ENCODE peak calls at places on chromosomes 3 and 15, in five cellular contexts. O is tibial artery, C is cardiac fibroblast, U is AG09309, D is cardiac muscle cell. X is an unnamed sample.

GRCh38 chr3:20637729-20638128 is 451.7 kb upstream of the SGO1 start:
- DNase-seq in O (no peak), U (peak), C (peak), D (no peak), X (no peak)

GRCh38 chr3:149954812-149955211 is 15.9 kb downstream of the PFN2 start:
- DNase-seq in C (peak), U (no peak), O (no peak), D (no peak), X (no peak)

GRCh38 chr3:185900228-185900627 is 37.6 kb downstream of the TRA2B start:
- DNase-seq in C (peak), U (peak), O (no peak), D (peak), X (peak)

GRCh38 chr15:67187351-67187854 is 67.1 kb downstream of the AAGAB start:
- DNase-seq in O (peak), C (no peak), U (no peak), D (no peak), X (no peak)

GRCh38 chr15:38378162-38378560 is 75.8 kb upstream of the FAM98B start:
- DNase-seq in D (no peak), O (peak), C (peak), U (no peak), X (no peak)

GRCh38 chr15:57611119-57611518 is 19.4 kb downstream of the MYZAP start:
- DNase-seq in U (no peak), O (no peak), D (no peak), C (no peak), X (no peak)

GRCh38 chr3:45104715-45105711 is 41.2 kb downstream of the CDCP1 start:
- DNase-seq in C (peak), U (no peak), D (no peak), O (no peak), X (no peak)

GRCh38 chr3:150083653-150084037 is 113.0 kb upstream of the PFN2 start:
- DNase-seq in O (no peak), U (no peak), D (no peak), C (peak), X (no peak)

GRCh38 chr15:25735550-25736384 is 127.4 kb downstream of the ATP10A start:
- DNase-seq in U (no peak), D (no peak), O (no peak), C (no peak), X (no peak)

GRCh38 chr3:11907667-11908660 is 61.3 kb upstream of the TAMM41 start:
- DNase-seq in D (no peak), O (no peak), U (no peak), C (no peak), X (no peak)

GRCh38 chr3:129605593-129606521 is 619 bp downstream of the PLXND1 start:
- DNase-seq in U (no peak), C (peak), D (peak), O (no peak), X (no peak)

GRCh38 chr15:70100495-70101331 is 3.0 kb upstream of the TLE3 start:
- DNase-seq in D (peak), O (peak), U (no peak), C (peak), X (no peak)

GRCh38 chr15:42721016-42721415 is 15.9 kb downstream of the CDAN1 start:
- DNase-seq in U (no peak), D (no peak), O (peak), C (no peak), X (no peak)

GRCh38 chr15:67506775-67507747 is 13.9 kb upstream of the C15orf61 start:
- DNase-seq in D (no peak), U (no peak), O (no peak), C (peak), X (no peak)

GRCh38 chr15:41824062-41824745 is 3.7 kb upstream of the JMJD7 start:
- DNase-seq in O (no peak), D (no peak), C (no peak), U (no peak), X (no peak)

GRCh38 chr3:117409701-117410459 is 700.3 kb downstream of the TUSC7 start:
- DNase-seq in U (no peak), D (no peak), O (no peak), C (no peak), X (no peak)

GRCh38 chr15:29018406-29018805 is 132.6 kb downstream of the APBA2 start:
- DNase-seq in D (no peak), U (no peak), O (no peak), C (no peak), X (no peak)

GRCh38 chr15:101201411-101202174 is 50.3 kb downstream of the CHSY1 start:
- DNase-seq in O (peak), D (peak), U (peak), C (peak), X (peak)

GRCh38 chr3:124592658-124593441 is 137.4 kb upstream of the UMPS start:
- DNase-seq in U (no peak), C (no peak), D (no peak), O (no peak), X (no peak)

GRCh38 chr3:127217594-127218456 is 24.9 kb downstream of the PRR23E start:
- DNase-seq in C (peak), D (no peak), U (peak), O (peak), X (peak)

GRCh38 chr3:146473726-146474125 is 4.4 kb upstream of the PLSCR2 start:
- DNase-seq in D (no peak), U (no peak), C (no peak), O (no peak), X (no peak)

GRCh38 chr3:186902154-186902553 is 28.2 kb upstream of the ST6GAL1 start:
- DNase-seq in O (no peak), C (no peak), D (no peak), U (no peak), X (no peak)

DNA sequence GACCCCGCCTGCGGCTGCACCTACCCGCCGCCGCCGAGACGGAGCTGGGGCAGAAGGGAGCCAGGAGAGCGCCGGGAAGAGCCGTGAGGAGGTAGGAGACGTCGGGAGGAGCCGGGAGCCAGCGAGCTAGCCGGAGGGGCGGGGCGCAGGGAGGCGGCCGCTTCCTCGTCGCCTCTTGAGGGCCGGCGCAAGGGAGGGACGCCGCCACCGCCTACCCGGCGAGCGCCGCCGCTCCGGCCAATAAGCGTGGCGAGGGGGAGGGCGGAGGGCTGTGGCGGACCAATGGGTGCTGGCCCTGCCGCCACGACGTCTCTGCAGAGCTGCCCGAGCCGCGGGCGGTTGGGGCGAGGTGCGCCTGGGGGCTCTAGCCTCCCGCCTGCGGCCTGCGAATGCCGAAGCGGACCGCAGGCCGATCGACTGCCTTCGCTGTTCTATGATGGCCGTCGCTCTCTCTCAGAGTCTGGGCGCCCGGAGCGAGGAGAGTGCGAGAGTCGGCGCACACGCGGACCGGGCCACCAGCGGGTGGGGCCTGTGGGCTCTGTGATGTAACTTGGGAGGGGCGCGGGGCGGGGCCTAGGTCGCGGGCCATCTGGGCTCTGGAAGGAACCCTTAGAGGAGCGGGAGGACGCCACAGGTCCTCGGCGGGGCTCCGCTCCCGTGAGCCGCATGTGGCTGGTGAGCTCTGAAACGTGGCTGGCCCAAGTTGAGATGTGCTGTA is 72.7 kb upstream of the MAP4 start:
- DNase-seq in U (peak), C (peak), O (peak), D (peak), X (peak)
- TF ChIP-seq CTCF in U (no peak), C (peak), O (no peak), D (no peak), X (no peak)

GRCh38 chr3:10279384-10280176 is 13.2 kb downstream of the GHRL start:
- DNase-seq in U (no peak), O (no peak), D (no peak), C (no peak), X (no peak)

GRCh38 chr3:10278501-10278900 is 14.2 kb downstream of the GHRL start:
- DNase-seq in D (no peak), C (no peak), O (no peak), U (no peak), X (no peak)

GRCh38 chr3:10281951-10282350 is 10.8 kb downstream of the GHRL start:
- DNase-seq in U (no peak), C (peak), D (no peak), O (no peak), X (no peak)

GRCh38 chr3:10280571-10280970 is 12.2 kb downstream of the GHRL start:
- DNase-seq in D (no peak), U (no peak), O (no peak), C (no peak), X (no peak)

DNA sequence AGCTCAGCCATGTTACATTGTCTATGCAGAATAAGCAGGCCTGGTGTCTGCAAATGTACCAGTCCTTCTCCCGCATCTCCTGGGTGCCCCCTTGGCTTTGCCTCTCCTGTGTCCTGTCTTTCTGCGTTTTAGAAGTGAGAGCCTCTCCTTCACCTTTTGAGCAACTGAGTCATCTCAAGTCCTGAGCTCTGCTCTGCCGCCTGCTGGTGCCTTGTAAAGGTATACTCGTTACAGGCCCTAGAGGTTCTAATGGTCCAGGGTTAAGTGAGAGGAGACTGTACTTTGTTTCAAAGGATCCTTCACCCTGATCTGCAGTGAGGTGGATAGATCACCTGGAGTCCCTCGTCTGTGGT is 12.6 kb downstream of the GHRL start:
- DNase-seq in D (no peak), C (no peak), U (no peak), O (no peak), X (no peak)
- TF ChIP-seq CTCF in D (peak), C (no peak), U (peak), O (no peak), X (no peak)

DNA sequence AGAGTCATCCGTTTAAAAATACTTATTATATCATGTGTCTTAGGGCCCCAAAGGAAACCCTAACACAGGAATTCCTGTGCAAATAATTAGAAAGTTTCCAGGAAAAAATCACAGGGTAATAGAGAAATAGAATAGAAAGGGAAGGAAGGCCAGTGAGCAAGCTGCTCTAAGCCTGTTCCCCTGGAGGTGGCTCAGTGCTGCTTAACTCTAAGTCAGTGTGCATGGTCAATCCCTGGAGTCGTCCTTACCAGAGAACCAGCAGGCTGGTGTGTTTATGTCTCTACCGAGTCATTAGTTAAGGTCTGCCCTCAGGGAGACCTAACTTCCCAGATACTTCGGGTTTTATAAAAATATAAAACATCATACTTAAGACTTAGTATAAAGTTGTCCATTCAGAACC is 21.0 kb upstream of the MCF2L2 start:
- DNase-seq in U (no peak), C (peak), O (no peak), D (peak), X (no peak)
- TF ChIP-seq CTCF in U (no peak), C (peak), O (no peak), D (no peak), X (no peak)

GRCh38 chr15:32829441-32829840 is 111.6 kb downstream of the GREM1 start:
- DNase-seq in D (no peak), C (no peak), U (no peak), O (no peak), X (no peak)
- TF ChIP-seq CTCF in D (no peak), C (no peak), U (no peak), O (no peak), X (no peak)

DNA sequence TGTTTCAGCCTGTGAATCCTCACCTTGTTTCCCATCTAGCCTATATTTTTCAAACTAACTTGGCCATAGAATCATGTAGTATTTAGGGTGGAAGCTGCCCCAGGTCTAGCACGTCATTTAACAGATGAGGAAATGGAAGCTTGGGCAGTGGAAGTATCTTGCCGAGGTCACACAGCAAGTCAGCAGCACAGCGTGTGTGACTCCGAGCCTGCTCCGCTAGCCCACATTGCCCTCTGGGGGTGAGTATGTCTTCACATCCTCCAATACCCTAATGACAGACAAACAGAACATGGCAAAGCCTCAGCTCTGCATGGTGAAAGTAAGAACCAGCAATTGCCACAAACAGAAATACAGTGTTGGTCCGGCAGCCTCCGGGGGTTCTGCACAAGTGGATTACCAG is 2.2 kb upstream of the CCR5 start:
- DNase-seq in C (peak), O (peak), D (peak), U (no peak), X (no peak)
- TF ChIP-seq CTCF in C (no peak), O (no peak), D (no peak), U (no peak), X (no peak)

GRCh38 chr15:74295800-74296199 is 59.7 kb downstream of the CCDC33 start:
- DNase-seq in D (no peak), U (no peak), C (no peak), O (no peak), X (no peak)
- TF ChIP-seq CTCF in D (no peak), U (no peak), C (no peak), O (no peak), X (no peak)

GRCh38 chr15:95284487-95284886 is 1046.0 kb upstream of the NR2F2 start:
- DNase-seq in O (no peak), D (no peak), C (peak), U (no peak), X (no peak)

GRCh38 chr15:95286316-95286880 is 1044.1 kb upstream of the NR2F2 start:
- DNase-seq in U (no peak), C (no peak), O (no peak), D (no peak), X (no peak)

GRCh38 chr15:95286911-95287769 is 1043.4 kb upstream of the NR2F2 start:
- DNase-seq in C (no peak), O (no peak), D (no peak), U (no peak), X (no peak)

GRCh38 chr15:95287774-95288173 is 1042.7 kb upstream of the NR2F2 start:
- DNase-seq in U (no peak), D (no peak), O (no peak), C (no peak), X (no peak)

GRCh38 chr15:95284933-95285401 is 1045.5 kb upstream of the NR2F2 start:
- DNase-seq in O (no peak), D (peak), U (no peak), C (peak), X (no peak)
- TF ChIP-seq CTCF in O (peak), D (peak), U (peak), C (peak), X (peak)

GRCh38 chr3:123015596-123015995 is 12.0 kb downstream of the SEMA5B start:
- DNase-seq in O (no peak), C (no peak), D (no peak), U (no peak), X (no peak)
- TF ChIP-seq CTCF in O (no peak), C (no peak), D (no peak), U (no peak), X (no peak)

GRCh38 chr3:168843481-168843880 is 747.8 kb upstream of the GOLIM4 start:
- DNase-seq in C (no peak), O (no peak), D (no peak), U (no peak), X (no peak)

GRCh38 chr3:168850109-168850508 is 754.4 kb upstream of the GOLIM4 start:
- DNase-seq in C (no peak), D (no peak), U (no peak), O (no peak), X (no peak)

GRCh38 chr3:168844502-168845482 is 749.1 kb upstream of the GOLIM4 start:
- DNase-seq in U (no peak), C (no peak), O (no peak), D (no peak), X (no peak)

DNA sequence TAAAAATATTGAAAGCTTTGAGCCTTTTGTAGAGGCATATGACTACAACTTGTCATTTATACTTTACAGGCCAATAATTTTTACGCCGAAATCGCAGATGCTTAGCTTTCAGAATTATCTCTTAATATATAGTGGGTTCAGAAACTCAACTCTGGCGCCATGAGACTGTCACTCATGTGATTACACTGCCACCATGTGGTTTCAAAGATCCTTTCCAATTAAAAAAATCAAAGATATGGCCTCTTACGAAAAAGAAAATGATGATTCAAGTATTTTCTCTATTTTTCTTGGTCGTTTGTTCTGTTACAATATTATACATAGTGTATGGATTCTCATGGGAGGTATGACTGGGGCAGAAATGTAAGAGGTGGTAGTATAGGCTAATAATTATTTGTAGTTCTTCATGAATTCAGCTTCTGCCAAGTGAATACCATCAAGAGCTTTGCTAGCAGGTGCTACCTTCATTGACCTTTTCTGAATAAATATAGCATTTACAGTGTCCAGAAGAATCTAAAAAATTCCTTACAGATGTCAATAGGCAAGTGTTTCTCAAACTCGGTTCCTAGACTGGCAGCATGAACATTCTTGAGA is 751.7 kb upstream of the GOLIM4 start:
- DNase-seq in U (no peak), O (no peak), C (peak), D (peak), X (peak)
- TF ChIP-seq CTCF in U (peak), O (peak), C (peak), D (peak), X (peak)